ENCODE peak calls at places on chromosomes 6 and 20, in eight cellular contexts. F, P, H, T, I, X, O and S are unnamed samples.

GRCh38 chr6:141562181-141562800 is 570.4 kb upstream of the GJE1 start:
- DNase-seq in F (peak; percentile 18), P (no peak), H (peak; percentile 40), T (no peak), I (no peak), X (no peak), O (no peak), S (no peak)

GRCh38 chr6:57173886-57174510 is 1.9 kb downstream of the BAG2 start:
- DNase-seq in F (no peak), P (no peak), H (peak; percentile 87), T (peak; percentile 70), I (peak; percentile 76), X (no peak), O (peak; percentile 56), S (peak; percentile 67)

GRCh38 chr20:15185322-15185721 is 847.9 kb upstream of the FLRT3 start:
- DNase-seq in F (no peak), P (no peak), H (peak; percentile 2), T (no peak), I (no peak), X (no peak), O (no peak), S (no peak)

GRCh38 chr20:62244644-62245108 is 6.4 kb downstream of the OSBPL2 start:
- DNase-seq in F (no peak), P (no peak), H (no peak), T (no peak), I (no peak), X (no peak), O (no peak), S (no peak)

GRCh38 chr20:39381598-39381997 is 419.5 kb downstream of the DHX35 start:
- DNase-seq in F (no peak), P (no peak), H (no peak), T (no peak), I (no peak), X (no peak), O (no peak), S (no peak)

GRCh38 chr20:38424404-38424803 is 10.7 kb downstream of the SNHG17 start:
- DNase-seq in F (no peak), P (no peak), H (no peak), T (no peak), I (no peak), X (no peak), O (no peak), S (no peak)

GRCh38 chr6:143337201-143337949 is 113.1 kb downstream of the ADAT2 start:
- DNase-seq in F (peak; percentile 45), P (no peak), H (peak; percentile 17), T (peak; percentile 35), I (no peak), X (no peak), O (peak; percentile 37), S (no peak)

GRCh38 chr6:43608310-43608763 is 20.7 kb downstream of the GTPBP2 start:
- DNase-seq in F (peak; percentile 46), P (no peak), H (peak; percentile 91), T (peak; percentile 91), I (peak; percentile 84), X (peak; percentile 68), O (peak; percentile 69), S (peak; percentile 71)

GRCh38 chr20:56247954-56248782 is at the start of gene MC3R:
- DNase-seq in F (peak; percentile 28), P (peak; percentile 40), H (peak; percentile 2), T (peak; percentile 52), I (peak; percentile 3), X (no peak), O (peak; percentile 63), S (no peak)

GRCh38 chr20:10837901-10838300 is 164.1 kb upstream of the JAG1 start:
- DNase-seq in F (no peak), P (no peak), H (no peak), T (no peak), I (no peak), X (no peak), O (no peak), S (no peak)

GRCh38 chr6:134249759-134250602 is 67.9 kb downstream of the SGK1 start:
- DNase-seq in F (no peak), P (no peak), H (peak; percentile 39), T (peak; percentile 54), I (peak; percentile 49), X (no peak), O (peak; percentile 4), S (no peak)

GRCh38 chr6:69026243-69026642 is 391.2 kb downstream of the ADGRB3 start:
- DNase-seq in F (no peak), P (no peak), H (peak; percentile 59), T (no peak), I (peak; percentile 51), X (no peak), O (no peak), S (no peak)

GRCh38 chr6:140572129-140572528 is 1197.7 kb upstream of the CITED2 start:
- DNase-seq in F (no peak), P (no peak), H (peak; percentile 84), T (peak; percentile 95), I (peak; percentile 92), X (no peak), O (no peak), S (peak; percentile 84)

GRCh38 chr6:13708679-13709261 is 2.9 kb downstream of the RANBP9 start:
- DNase-seq in F (no peak), P (no peak), H (peak; percentile 32), T (peak; percentile 48), I (peak; percentile 37), X (no peak), O (no peak), S (no peak)

GRCh38 chr6:110939429-110939828 is 19.1 kb upstream of the GTF3C6 start:
- DNase-seq in F (no peak), P (no peak), H (no peak), T (no peak), I (no peak), X (no peak), O (no peak), S (no peak)

GRCh38 chr6:118725944-118726343 is 74.6 kb upstream of the CEP85L start:
- DNase-seq in F (peak; percentile 88), P (no peak), H (no peak), T (no peak), I (no peak), X (no peak), O (no peak), S (no peak)

GRCh38 chr6:157715766-157716171 is 107.3 kb upstream of the SNX9 start:
- DNase-seq in F (no peak), P (peak; percentile 40), H (peak; percentile 97), T (peak; percentile 98), I (peak; percentile 64), X (peak; percentile 77), O (no peak), S (peak; percentile 61)
- H3K4me3 ChIP-seq in F (no peak overlapping the region), P (no peak overlapping the region), H (peak overlapping the region; percentile 38), T (no peak overlapping the region), I (no peak overlapping the region), X (no peak overlapping the region), O (no peak overlapping the region), S (no peak overlapping the region)

DNA sequence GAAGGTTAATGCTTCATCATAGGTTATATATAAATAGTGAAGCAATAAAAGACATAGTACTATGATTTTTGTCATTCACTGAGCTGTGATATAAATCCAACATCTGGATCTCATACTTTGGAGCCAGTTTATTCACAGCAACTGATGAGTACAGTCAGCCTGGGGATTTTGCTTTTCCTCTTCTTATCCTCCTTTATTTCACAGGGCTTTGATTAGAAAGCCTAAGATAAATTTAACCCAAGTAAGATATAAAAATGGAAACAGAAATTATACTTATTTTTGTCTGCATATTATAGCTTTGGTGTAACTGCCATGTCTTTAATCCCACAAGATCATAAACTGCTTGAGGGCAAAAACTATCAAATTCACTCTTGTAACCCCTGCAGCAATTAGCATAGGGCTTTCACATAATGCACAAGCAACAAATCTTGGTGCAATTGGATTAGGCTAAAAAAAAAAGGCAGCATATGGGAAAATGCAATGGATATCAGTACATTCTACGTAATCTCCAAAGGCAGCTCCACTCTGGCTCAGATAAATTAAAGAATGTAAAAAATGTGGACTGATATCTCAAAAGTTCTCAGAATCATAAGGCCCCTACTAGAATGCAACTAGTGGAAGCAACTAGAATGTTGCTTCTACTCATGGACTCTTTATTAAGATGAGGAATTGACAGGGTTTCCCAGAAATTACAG is 55.3 kb downstream of the FILIP1 start:
- DNase-seq in F (no peak), P (no peak), H (peak; percentile 73), T (peak; percentile 62), I (no peak), X (no peak), O (no peak), S (no peak)
- H3K4me3 ChIP-seq in F (no peak overlapping the region), P (no peak overlapping the region), H (no peak overlapping the region), T (no peak overlapping the region), I (no peak overlapping the region), X (no peak overlapping the region), O (no peak overlapping the region), S (no peak overlapping the region)

GRCh38 chr20:44245977-44246376 is 1.1 kb upstream of the GDAP1L1 start:
- DNase-seq in F (no peak), P (no peak), H (no peak), T (no peak), I (no peak), X (no peak), O (no peak), S (no peak)

GRCh38 chr20:44251284-44251683 is 4.2 kb downstream of the GDAP1L1 start:
- DNase-seq in F (no peak), P (no peak), H (no peak), T (no peak), I (no peak), X (no peak), O (no peak), S (no peak)

GRCh38 chr20:44247131-44247571 is at the start of gene GDAP1L1:
- DNase-seq in F (no peak), P (no peak), H (peak; percentile 9), T (no peak), I (no peak), X (no peak), O (no peak), S (no peak)

GRCh38 chr20:44248420-44248759 is 1.3 kb downstream of the GDAP1L1 start:
- DNase-seq in F (no peak), P (no peak), H (no peak), T (no peak), I (no peak), X (no peak), O (no peak), S (no peak)

GRCh38 chr20:44247676-44248419 is 740 bp downstream of the GDAP1L1 start:
- DNase-seq in F (no peak), P (no peak), H (peak; percentile 55), T (peak; percentile 43), I (peak; percentile 12), X (no peak), O (peak; percentile 35), S (peak; percentile 9)
- H3K4me3 ChIP-seq in F (no peak overlapping the region), P (peak overlapping the region; percentile 32), H (no peak overlapping the region), T (no peak overlapping the region), I (no peak overlapping the region), X (no peak overlapping the region), O (no peak overlapping the region), S (no peak overlapping the region)

DNA sequence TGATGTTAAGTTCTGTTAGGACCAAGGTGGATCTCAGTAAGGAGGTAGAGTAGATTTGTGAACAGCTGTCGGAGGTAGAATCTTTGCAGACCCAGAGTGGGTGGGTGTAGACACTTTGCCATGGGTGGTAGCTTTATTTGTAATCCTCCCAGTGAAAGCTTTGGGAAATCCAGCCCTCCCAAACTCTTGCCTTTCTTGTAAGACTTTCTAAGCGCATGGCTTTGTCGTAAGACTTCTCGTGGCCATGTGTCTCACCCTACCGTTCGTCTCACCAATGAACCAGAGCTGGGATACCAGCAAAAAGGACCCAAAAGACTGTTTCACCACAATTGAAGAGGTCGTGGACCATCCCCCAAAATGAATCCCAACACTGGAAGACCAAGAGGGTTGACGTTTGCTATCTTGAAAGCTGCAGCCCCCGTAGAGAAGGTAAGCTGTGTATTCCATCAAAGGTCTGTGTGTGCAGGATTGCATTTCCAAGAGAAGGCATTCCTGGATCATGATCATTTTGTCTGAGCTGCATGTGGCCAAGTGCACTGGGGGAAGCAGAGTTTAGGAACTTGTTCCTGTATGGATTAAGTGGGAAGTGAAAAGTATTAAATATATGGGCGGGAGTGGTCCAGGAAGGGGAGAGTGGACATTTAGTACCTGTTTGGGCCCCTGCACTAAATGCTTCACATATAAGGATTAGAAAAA is 5.8 kb upstream of the TMEM14A start:
- DNase-seq in F (no peak), P (no peak), H (peak; percentile 51), T (no peak), I (no peak), X (no peak), O (no peak), S (no peak)
- H3K4me3 ChIP-seq in F (no peak overlapping the region), P (peak overlapping the region; percentile 77), H (peak overlapping the region; percentile 79), T (peak overlapping the region; percentile 80), I (peak overlapping the region; percentile 74), X (peak overlapping the region; percentile 66), O (peak overlapping the region; percentile 57), S (peak overlapping the region; percentile 75)